ENCODE peak calls at places on chromosome 22, in nine cellular contexts. One of them, this sample, is unnamed.

GRCh38 chr22:49197986-49198704 is 629.5 kb downstream of the BRD1 start:
- DNase-seq in NCI-H460: no peak
- DNase-seq in GOT3: no peak
- DNase-seq in mesenteric fat pad: peak; percentile 72
- DNase-seq in activated CD4-positive, alpha-beta T cell treated with anti-CD3 and anti-CD28 coated beads, Interleukin-2, amount 50 U/mL, for 1 hour: no peak
- DNase-seq in NCI-H1694: no peak
- DNase-seq in SJSA1: no peak
- DNase-seq in CD8-positive, alpha-beta T cell: no peak
- DNase-seq in activated CD8-positive, alpha-beta memory T cell treated with anti-CD3 and anti-CD28 coated beads, Interleukin-2, amount 50 U/mL, for 48 hours: no peak
- DNase-seq in this sample: peak; percentile 2

GRCh38 chr22:18096823-18097222 is 13.8 kb upstream of the TUBA8 start:
- DNase-seq in NCI-H460: no peak
- DNase-seq in GOT3: no peak
- DNase-seq in mesenteric fat pad: no peak
- DNase-seq in activated CD4-positive, alpha-beta T cell treated with anti-CD3 and anti-CD28 coated beads, Interleukin-2, amount 50 U/mL, for 1 hour: no peak
- DNase-seq in NCI-H1694: no peak
- DNase-seq in SJSA1: no peak
- DNase-seq in CD8-positive, alpha-beta T cell: no peak
- DNase-seq in activated CD8-positive, alpha-beta memory T cell treated with anti-CD3 and anti-CD28 coated beads, Interleukin-2, amount 50 U/mL, for 48 hours: no peak
- DNase-seq in this sample: no peak

GRCh38 chr22:17257091-17257490 is 37.9 kb upstream of the ADA2 start:
- DNase-seq in NCI-H460: no peak
- DNase-seq in GOT3: no peak
- DNase-seq in mesenteric fat pad: no peak
- DNase-seq in activated CD4-positive, alpha-beta T cell treated with anti-CD3 and anti-CD28 coated beads, Interleukin-2, amount 50 U/mL, for 1 hour: no peak
- DNase-seq in NCI-H1694: peak; percentile 17
- DNase-seq in SJSA1: no peak
- DNase-seq in CD8-positive, alpha-beta T cell: no peak
- DNase-seq in activated CD8-positive, alpha-beta memory T cell treated with anti-CD3 and anti-CD28 coated beads, Interleukin-2, amount 50 U/mL, for 48 hours: no peak
- DNase-seq in this sample: no peak

GRCh38 chr22:48704335-48704734 is 1123.3 kb downstream of the BRD1 start:
- DNase-seq in NCI-H460: no peak
- DNase-seq in GOT3: no peak
- DNase-seq in mesenteric fat pad: no peak
- DNase-seq in activated CD4-positive, alpha-beta T cell treated with anti-CD3 and anti-CD28 coated beads, Interleukin-2, amount 50 U/mL, for 1 hour: no peak
- DNase-seq in NCI-H1694: no peak
- DNase-seq in SJSA1: no peak
- DNase-seq in CD8-positive, alpha-beta T cell: no peak
- DNase-seq in activated CD8-positive, alpha-beta memory T cell treated with anti-CD3 and anti-CD28 coated beads, Interleukin-2, amount 50 U/mL, for 48 hours: no peak
- DNase-seq in this sample: no peak

GRCh38 chr22:20248461-20248959 is 19.6 kb downstream of the RTN4R start:
- DNase-seq in NCI-H460: no peak
- DNase-seq in GOT3: no peak
- DNase-seq in mesenteric fat pad: no peak
- DNase-seq in activated CD4-positive, alpha-beta T cell treated with anti-CD3 and anti-CD28 coated beads, Interleukin-2, amount 50 U/mL, for 1 hour: no peak
- DNase-seq in NCI-H1694: no peak
- DNase-seq in SJSA1: no peak
- DNase-seq in CD8-positive, alpha-beta T cell: no peak
- DNase-seq in activated CD8-positive, alpha-beta memory T cell treated with anti-CD3 and anti-CD28 coated beads, Interleukin-2, amount 50 U/mL, for 48 hours: no peak
- DNase-seq in this sample: no peak

GRCh38 chr22:45572444-45572843 is 69.8 kb downstream of the FBLN1 start:
- DNase-seq in NCI-H460: no peak
- DNase-seq in GOT3: no peak
- DNase-seq in mesenteric fat pad: no peak
- DNase-seq in activated CD4-positive, alpha-beta T cell treated with anti-CD3 and anti-CD28 coated beads, Interleukin-2, amount 50 U/mL, for 1 hour: no peak
- DNase-seq in NCI-H1694: no peak
- DNase-seq in SJSA1: no peak
- DNase-seq in CD8-positive, alpha-beta T cell: no peak
- DNase-seq in activated CD8-positive, alpha-beta memory T cell treated with anti-CD3 and anti-CD28 coated beads, Interleukin-2, amount 50 U/mL, for 48 hours: no peak
- DNase-seq in this sample: no peak

GRCh38 chr22:25039255-25039654 is 86.7 kb downstream of the KIAA1671 start:
- DNase-seq in NCI-H460: no peak
- DNase-seq in GOT3: no peak
- DNase-seq in mesenteric fat pad: no peak
- DNase-seq in activated CD4-positive, alpha-beta T cell treated with anti-CD3 and anti-CD28 coated beads, Interleukin-2, amount 50 U/mL, for 1 hour: no peak
- DNase-seq in NCI-H1694: no peak
- DNase-seq in SJSA1: no peak
- DNase-seq in CD8-positive, alpha-beta T cell: no peak
- DNase-seq in activated CD8-positive, alpha-beta memory T cell treated with anti-CD3 and anti-CD28 coated beads, Interleukin-2, amount 50 U/mL, for 48 hours: no peak
- DNase-seq in this sample: no peak

GRCh38 chr22:50112151-50113118 is 22.6 kb downstream of the MOV10L1 start:
- DNase-seq in NCI-H460: no peak
- DNase-seq in GOT3: no peak
- DNase-seq in mesenteric fat pad: no peak
- DNase-seq in activated CD4-positive, alpha-beta T cell treated with anti-CD3 and anti-CD28 coated beads, Interleukin-2, amount 50 U/mL, for 1 hour: no peak
- DNase-seq in NCI-H1694: no peak
- DNase-seq in SJSA1: no peak
- DNase-seq in CD8-positive, alpha-beta T cell: no peak
- DNase-seq in activated CD8-positive, alpha-beta memory T cell treated with anti-CD3 and anti-CD28 coated beads, Interleukin-2, amount 50 U/mL, for 48 hours: peak; percentile 73
- DNase-seq in this sample: no peak

GRCh38 chr22:49927483-49928184 is 9.2 kb downstream of the CRELD2 start:
- DNase-seq in NCI-H460: no peak
- DNase-seq in GOT3: no peak
- DNase-seq in mesenteric fat pad: no peak
- DNase-seq in activated CD4-positive, alpha-beta T cell treated with anti-CD3 and anti-CD28 coated beads, Interleukin-2, amount 50 U/mL, for 1 hour: no peak
- DNase-seq in NCI-H1694: no peak
- DNase-seq in SJSA1: no peak
- DNase-seq in CD8-positive, alpha-beta T cell: no peak
- DNase-seq in activated CD8-positive, alpha-beta memory T cell treated with anti-CD3 and anti-CD28 coated beads, Interleukin-2, amount 50 U/mL, for 48 hours: no peak
- DNase-seq in this sample: no peak

GRCh38 chr22:31866918-31867317 is 77.4 kb upstream of the YWHAH start:
- DNase-seq in NCI-H460: no peak
- DNase-seq in GOT3: no peak
- DNase-seq in mesenteric fat pad: no peak
- DNase-seq in activated CD4-positive, alpha-beta T cell treated with anti-CD3 and anti-CD28 coated beads, Interleukin-2, amount 50 U/mL, for 1 hour: no peak
- DNase-seq in NCI-H1694: no peak
- DNase-seq in SJSA1: no peak
- DNase-seq in CD8-positive, alpha-beta T cell: no peak
- DNase-seq in activated CD8-positive, alpha-beta memory T cell treated with anti-CD3 and anti-CD28 coated beads, Interleukin-2, amount 50 U/mL, for 48 hours: no peak
- DNase-seq in this sample: no peak

GRCh38 chr22:23212061-23213030 is 32.0 kb downstream of the BCR start:
- DNase-seq in NCI-H460: no peak
- DNase-seq in GOT3: no peak
- DNase-seq in mesenteric fat pad: no peak
- DNase-seq in activated CD4-positive, alpha-beta T cell treated with anti-CD3 and anti-CD28 coated beads, Interleukin-2, amount 50 U/mL, for 1 hour: no peak
- DNase-seq in NCI-H1694: no peak
- DNase-seq in SJSA1: no peak
- DNase-seq in CD8-positive, alpha-beta T cell: no peak
- DNase-seq in activated CD8-positive, alpha-beta memory T cell treated with anti-CD3 and anti-CD28 coated beads, Interleukin-2, amount 50 U/mL, for 48 hours: no peak
- DNase-seq in this sample: no peak

GRCh38 chr22:38950527-38951111 is 6.8 kb upstream of the APOBEC3A start:
- DNase-seq in NCI-H460: no peak
- DNase-seq in GOT3: no peak
- DNase-seq in mesenteric fat pad: no peak
- DNase-seq in activated CD4-positive, alpha-beta T cell treated with anti-CD3 and anti-CD28 coated beads, Interleukin-2, amount 50 U/mL, for 1 hour: no peak
- DNase-seq in NCI-H1694: no peak
- DNase-seq in SJSA1: no peak
- DNase-seq in CD8-positive, alpha-beta T cell: no peak
- DNase-seq in activated CD8-positive, alpha-beta memory T cell treated with anti-CD3 and anti-CD28 coated beads, Interleukin-2, amount 50 U/mL, for 48 hours: no peak
- DNase-seq in this sample: no peak

GRCh38 chr22:40517631-40518030 is 118.9 kb downstream of the MRTFA start:
- DNase-seq in NCI-H460: no peak
- DNase-seq in GOT3: no peak
- DNase-seq in mesenteric fat pad: no peak
- DNase-seq in activated CD4-positive, alpha-beta T cell treated with anti-CD3 and anti-CD28 coated beads, Interleukin-2, amount 50 U/mL, for 1 hour: no peak
- DNase-seq in NCI-H1694: no peak
- DNase-seq in SJSA1: no peak
- DNase-seq in CD8-positive, alpha-beta T cell: no peak
- DNase-seq in activated CD8-positive, alpha-beta memory T cell treated with anti-CD3 and anti-CD28 coated beads, Interleukin-2, amount 50 U/mL, for 48 hours: no peak
- DNase-seq in this sample: no peak

GRCh38 chr22:46560696-46561295 is 23.4 kb upstream of the CELSR1 start:
- DNase-seq in NCI-H460: no peak
- DNase-seq in GOT3: no peak
- DNase-seq in mesenteric fat pad: no peak
- DNase-seq in activated CD4-positive, alpha-beta T cell treated with anti-CD3 and anti-CD28 coated beads, Interleukin-2, amount 50 U/mL, for 1 hour: no peak
- DNase-seq in NCI-H1694: no peak
- DNase-seq in SJSA1: no peak
- DNase-seq in CD8-positive, alpha-beta T cell: no peak
- DNase-seq in activated CD8-positive, alpha-beta memory T cell treated with anti-CD3 and anti-CD28 coated beads, Interleukin-2, amount 50 U/mL, for 48 hours: no peak
- DNase-seq in this sample: no peak

GRCh38 chr22:46237453-46238158 is 12.5 kb downstream of the CDPF1 start:
- DNase-seq in NCI-H460: no peak
- DNase-seq in GOT3: no peak
- DNase-seq in mesenteric fat pad: peak; percentile 79
- DNase-seq in activated CD4-positive, alpha-beta T cell treated with anti-CD3 and anti-CD28 coated beads, Interleukin-2, amount 50 U/mL, for 1 hour: no peak
- DNase-seq in NCI-H1694: no peak
- DNase-seq in SJSA1: no peak
- DNase-seq in CD8-positive, alpha-beta T cell: no peak
- DNase-seq in activated CD8-positive, alpha-beta memory T cell treated with anti-CD3 and anti-CD28 coated beads, Interleukin-2, amount 50 U/mL, for 48 hours: no peak
- DNase-seq in this sample: no peak

GRCh38 chr22:34308101-34308500 is 387.8 kb upstream of the LARGE1 start:
- DNase-seq in NCI-H460: no peak
- DNase-seq in GOT3: no peak
- DNase-seq in mesenteric fat pad: no peak
- DNase-seq in activated CD4-positive, alpha-beta T cell treated with anti-CD3 and anti-CD28 coated beads, Interleukin-2, amount 50 U/mL, for 1 hour: no peak
- DNase-seq in NCI-H1694: no peak
- DNase-seq in SJSA1: no peak
- DNase-seq in CD8-positive, alpha-beta T cell: no peak
- DNase-seq in activated CD8-positive, alpha-beta memory T cell treated with anti-CD3 and anti-CD28 coated beads, Interleukin-2, amount 50 U/mL, for 48 hours: no peak
- DNase-seq in this sample: no peak